ENCODE peak calls at places on chromosomes 11 and 22, in four cellular contexts. K, X, W and F are unnamed samples. For H3K36me3 and H3K4me1, the result is how much of the 10 kb centered on the place peaks cover.

GRCh38 chr22:49328630-49329405 is 498.9 kb downstream of the BRD1 start:
- DNase-seq in X (no peak), K (no peak), W (no peak), F (no peak)

GRCh38 chr11:120344302-120345004 is 8.2 kb downstream of the ARHGEF12 start:
- DNase-seq in W (no peak), X (peak), K (peak), F (peak)

GRCh38 chr22:47810505-47811500 is 1048.4 kb downstream of the TBC1D22A start:
- DNase-seq in W (no peak), X (no peak), K (no peak), F (no peak)

GRCh38 chr11:113193077-113193476 is 121.3 kb upstream of the TTC12 start:
- DNase-seq in W (no peak), K (no peak), X (no peak), F (no peak)

GRCh38 chr11:30553521-30554110 is 32.5 kb downstream of the MPPED2 start:
- DNase-seq in K (no peak), W (no peak), X (no peak), F (no peak)

GRCh38 chr11:68550485-68550817 is 89.9 kb downstream of the PPP6R3 start:
- DNase-seq in X (no peak), W (no peak), K (no peak), F (no peak)

GRCh38 chr22:23225724-23226496 is 45.6 kb downstream of the BCR start:
- DNase-seq in X (peak), W (no peak), K (peak), F (peak)

GRCh38 chr22:46065733-46066454 is 84.4 kb upstream of the PPARA start:
- DNase-seq in K (no peak), W (no peak), X (no peak), F (no peak)

GRCh38 chr22:21568207-21569075 is 927 bp downstream of the UBE2L3 start:
- DNase-seq in W (peak), K (no peak), X (peak), F (peak)

GRCh38 chr11:34454308-34455032 is 15.7 kb downstream of the CAT start:
- DNase-seq in X (no peak), K (no peak), W (no peak), F (no peak)

GRCh38 chr11:1530686-1531256 is 41.3 kb downstream of the DUSP8 start:
- DNase-seq in W (no peak), X (no peak), K (no peak), F (no peak)
- H3K4me3 ChIP-seq in W (no peak), X (no peak), K (no peak), F (no peak)

DNA sequence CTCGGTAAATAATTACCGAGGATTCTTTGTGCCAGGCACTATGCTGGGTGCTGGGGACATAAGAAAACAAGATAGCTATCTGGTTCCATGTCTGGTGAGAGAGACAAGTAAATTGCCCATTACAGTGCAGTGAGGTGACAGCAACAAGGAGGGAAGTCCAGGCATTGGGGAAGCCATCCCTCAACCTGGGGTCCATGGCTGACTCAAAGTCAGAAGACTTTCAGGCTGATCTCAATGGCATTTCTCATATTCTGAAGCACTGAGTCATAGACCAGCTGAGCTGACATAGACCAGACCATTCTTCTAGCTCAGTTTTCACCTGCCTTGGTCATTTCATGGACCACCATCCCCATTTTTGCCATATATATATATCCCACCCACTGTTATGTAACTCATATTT is 158.8 kb downstream of the TTC17 start:
- DNase-seq in K (no peak), X (no peak), W (no peak), F (no peak)
- H3K36me3 ChIP-seq in K (under half), X (under half), W (under half), F (under half)

GRCh38 chr11:65418681-65419459 is 3.7 kb upstream of the NEAT1 start:
- DNase-seq in W (peak), X (peak), K (peak), F (peak)
- H3K4me1 ChIP-seq in W (half or more), X (half or more), K (half or more), F (half or more)

GRCh38 chr11:3982431-3982830 is 112.2 kb upstream of the RRM1 start:
- DNase-seq in K (no peak), W (no peak), X (no peak), F (no peak)
- H3K4me3 ChIP-seq in K (no peak), W (no peak), X (no peak), F (no peak)

GRCh38 chr11:128493570-128493965 is 93.8 kb downstream of the ETS1 start:
- DNase-seq in W (no peak), K (no peak), X (no peak), F (no peak)

GRCh38 chr11:128492903-128493569 is 94.3 kb downstream of the ETS1 start:
- DNase-seq in X (no peak), K (no peak), W (no peak), F (no peak)

GRCh38 chr11:128494418-128495332 is 92.7 kb downstream of the ETS1 start:
- DNase-seq in K (no peak), X (no peak), W (no peak), F (no peak)

GRCh38 chr11:128491195-128491936 is 96.0 kb downstream of the ETS1 start:
- DNase-seq in X (no peak), W (no peak), K (no peak), F (no peak)

DNA sequence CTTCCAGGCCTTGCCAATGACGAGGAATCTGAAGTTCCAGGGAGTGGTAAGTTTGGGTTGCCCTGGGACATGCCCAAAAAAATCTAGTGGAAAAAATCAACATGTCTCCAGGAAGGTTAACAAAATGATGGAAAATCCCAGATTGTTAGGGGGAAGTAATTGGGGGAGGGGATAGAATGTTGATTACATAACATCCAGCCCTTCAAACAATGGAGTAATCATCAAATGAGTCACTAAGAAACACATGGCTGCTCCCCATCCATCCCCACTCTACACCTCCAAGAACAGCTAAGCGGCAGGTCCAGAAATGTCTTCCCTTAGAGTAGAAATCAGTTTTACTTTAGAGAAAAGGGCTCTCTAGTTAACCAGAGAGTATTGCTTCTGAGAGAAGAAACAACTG is 94.9 kb downstream of the ETS1 start:
- DNase-seq in X (no peak), K (no peak), W (no peak), F (peak)
- H3K36me3 ChIP-seq in X (under half), K (under half), W (under half), F (under half)

DNA sequence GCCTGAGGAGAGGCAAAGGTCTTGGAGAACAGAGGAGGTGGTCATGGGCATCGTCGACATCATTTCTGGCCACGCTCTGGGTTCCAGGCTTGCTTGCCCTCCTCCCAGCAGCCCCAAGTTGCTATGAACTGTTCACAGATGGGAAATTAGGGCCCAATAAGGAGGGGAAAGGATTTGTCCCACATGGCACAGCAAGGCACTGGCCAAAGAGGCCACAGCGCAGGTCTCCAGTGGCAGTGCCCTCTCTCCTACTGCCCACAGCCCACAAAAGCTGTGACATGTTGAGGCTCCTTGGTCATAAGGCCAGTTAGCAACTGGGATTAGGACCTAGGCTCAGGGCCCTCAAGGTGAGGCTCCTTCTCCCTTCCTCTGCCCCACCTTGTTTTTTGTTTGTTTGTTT is 1.6 kb upstream of the PEX16 start:
- DNase-seq in K (no peak), W (peak), X (no peak), F (no peak)
- H3K4me1 ChIP-seq in K (under half), W (half or more), X (under half), F (under half)

GRCh38 chr11:66317322-66317765 is 500 bp upstream of the CD248 start:
- DNase-seq in K (no peak), X (no peak), W (no peak), F (peak)
- H3K4me3 ChIP-seq in K (no peak), X (no peak), W (no peak), F (no peak)

DNA sequence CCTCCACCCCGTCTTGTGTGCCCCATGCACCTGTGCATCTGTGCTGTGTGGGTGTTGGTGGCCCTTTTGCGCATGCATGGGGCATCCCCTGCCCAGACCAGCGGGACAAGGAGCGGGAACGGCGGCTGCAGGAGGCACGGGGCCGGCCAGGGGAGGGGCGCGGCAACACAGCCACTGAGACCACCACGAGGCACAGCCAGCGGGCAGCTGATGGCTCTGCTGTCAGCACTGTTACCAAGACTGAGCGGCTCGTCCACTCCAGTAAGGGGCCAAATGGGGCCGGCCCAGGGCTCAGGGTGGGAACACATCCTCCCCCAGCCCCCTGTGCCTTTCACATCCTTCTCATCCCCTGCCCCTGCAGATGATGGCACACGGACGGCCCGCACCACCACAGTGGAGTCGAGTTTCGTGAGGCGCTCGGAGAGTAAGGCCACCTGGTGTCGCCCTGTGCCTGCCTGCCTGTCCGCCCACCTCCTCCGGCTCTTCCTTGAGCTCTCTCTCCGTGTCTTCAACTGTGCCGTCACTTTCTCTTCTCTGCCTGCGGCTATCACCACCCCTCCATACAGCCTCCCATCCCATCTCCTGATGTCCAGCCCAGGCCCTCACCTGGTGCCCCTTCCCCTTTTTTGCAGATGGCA is 10.6 kb downstream of the SELENOM start:
- DNase-seq in K (no peak), W (no peak), X (no peak), F (no peak)
- H3K36me3 ChIP-seq in K (under half), W (under half), X (under half), F (under half)

GRCh38 chr11:115191761-115192160 is 312.5 kb downstream of the CADM1 start:
- DNase-seq in K (no peak), X (no peak), W (no peak), F (no peak)
- H3K4me1 ChIP-seq in K (under half), X (under half), W (under half), F (under half)

DNA sequence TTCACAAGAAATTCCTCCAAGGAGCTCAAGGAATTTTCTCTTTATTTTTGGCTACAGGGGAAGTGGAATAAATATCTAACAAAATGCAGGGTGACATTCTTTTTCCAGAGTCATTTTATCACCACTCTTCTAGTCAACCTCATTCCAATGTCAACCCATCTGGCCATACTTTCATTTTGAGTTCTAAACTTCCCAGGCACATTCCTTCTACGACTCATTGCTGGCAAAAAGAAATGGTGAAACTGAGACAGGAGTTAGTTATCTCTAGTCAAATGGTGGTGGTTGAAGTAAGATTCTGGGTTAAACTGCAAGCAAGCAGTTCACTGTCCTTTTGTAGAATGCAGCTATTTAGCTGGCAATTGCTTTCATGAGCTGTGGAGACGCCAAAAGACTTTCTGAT is 304.7 kb downstream of the CADM1 start:
- DNase-seq in W (no peak), K (no peak), X (no peak), F (no peak)
- H3K4me3 ChIP-seq in W (no peak), K (no peak), X (no peak), F (no peak)